ENCODE peak calls at places on chromosomes 11 and 22, in seven cellular contexts. One of them, this sample, is unnamed.
A peak's percentile ranks its signal among the peaks of the same experiment; 100 is the strongest.

GRCh38 chr11:69012092-69013008 is 696 bp downstream of the MRGPRF start:
- DNase-seq in tibial artery: peak; percentile 55
- DNase-seq in A549: no peak
- DNase-seq in Caco-2: no peak
- DNase-seq in H7: peak; percentile 74
- DNase-seq in tibial nerve: no peak
- DNase-seq in fibroblast of pulmonary artery: no peak
- DNase-seq in this sample: no peak

GRCh38 chr11:65539401-65540289 is 14.8 kb downstream of the SCYL1 start:
- DNase-seq in tibial artery: no peak
- DNase-seq in A549: no peak
- DNase-seq in Caco-2: no peak
- DNase-seq in H7: peak; percentile 98
- DNase-seq in tibial nerve: no peak
- DNase-seq in fibroblast of pulmonary artery: no peak
- DNase-seq in this sample: no peak

GRCh38 chr11:71206186-71206585 is 46.2 kb downstream of the SHANK2 start:
- DNase-seq in tibial artery: no peak
- DNase-seq in A549: no peak
- DNase-seq in Caco-2: peak; percentile 61
- DNase-seq in H7: peak; percentile 63
- DNase-seq in tibial nerve: no peak
- DNase-seq in fibroblast of pulmonary artery: peak; percentile 1
- DNase-seq in this sample: no peak

GRCh38 chr11:118621071-118621815 is 13.8 kb downstream of the PHLDB1 start:
- DNase-seq in tibial artery: peak; percentile 92
- DNase-seq in A549: no peak
- DNase-seq in Caco-2: peak; percentile 96
- DNase-seq in H7: peak; percentile 97
- DNase-seq in tibial nerve: peak; percentile 85
- DNase-seq in fibroblast of pulmonary artery: peak; percentile 90
- DNase-seq in this sample: peak; percentile 77

GRCh38 chr22:49157529-49158339 is 669.9 kb downstream of the BRD1 start:
- DNase-seq in tibial artery: peak; percentile 6
- DNase-seq in A549: no peak
- DNase-seq in Caco-2: no peak
- DNase-seq in H7: no peak
- DNase-seq in tibial nerve: no peak
- DNase-seq in fibroblast of pulmonary artery: no peak
- DNase-seq in this sample: no peak

GRCh38 chr11:69442012-69442806 is 39.3 kb upstream of the LINC01488 start:
- DNase-seq in tibial artery: no peak
- DNase-seq in A549: no peak
- DNase-seq in Caco-2: no peak
- DNase-seq in H7: no peak
- DNase-seq in tibial nerve: no peak
- DNase-seq in fibroblast of pulmonary artery: no peak
- DNase-seq in this sample: no peak

GRCh38 chr11:61765550-61766253 is 13.3 kb downstream of the MYRF start:
- DNase-seq in tibial artery: no peak
- DNase-seq in A549: no peak
- DNase-seq in Caco-2: no peak
- DNase-seq in H7: peak; percentile 80
- DNase-seq in tibial nerve: no peak
- DNase-seq in fibroblast of pulmonary artery: no peak
- DNase-seq in this sample: no peak

GRCh38 chr11:126115253-126115540 is 52.5 kb upstream of the CDON start:
- DNase-seq in tibial artery: peak; percentile 72
- DNase-seq in A549: no peak
- DNase-seq in Caco-2: no peak
- DNase-seq in H7: no peak
- DNase-seq in tibial nerve: no peak
- DNase-seq in fibroblast of pulmonary artery: peak; percentile 30
- DNase-seq in this sample: no peak

GRCh38 chr11:74310857-74311256 is 583 bp downstream of the P4HA3 start:
- DNase-seq in tibial artery: no peak
- DNase-seq in A549: no peak
- DNase-seq in Caco-2: no peak
- DNase-seq in H7: no peak
- DNase-seq in tibial nerve: no peak
- DNase-seq in fibroblast of pulmonary artery: no peak
- DNase-seq in this sample: no peak
- H3K4me3 ChIP-seq in tibial artery: peak overlapping the region; percentile 49
- H3K4me3 ChIP-seq in A549: peak overlapping the region; percentile 77
- H3K4me3 ChIP-seq in Caco-2: peak overlapping the region; percentile 32
- H3K4me3 ChIP-seq in H7: peak overlapping the region; percentile 43
- H3K4me3 ChIP-seq in tibial nerve: peak overlapping the region; percentile 56
- H3K4me3 ChIP-seq in fibroblast of pulmonary artery: peak overlapping the region; percentile 68
- H3K4me3 ChIP-seq in this sample: peak overlapping the region; percentile 73

GRCh38 chr22:42642801-42643631 is 2.6 kb upstream of the ATP5MGL start:
- DNase-seq in tibial artery: no peak
- DNase-seq in A549: no peak
- DNase-seq in Caco-2: no peak
- DNase-seq in H7: peak; percentile 74
- DNase-seq in tibial nerve: no peak
- DNase-seq in fibroblast of pulmonary artery: no peak
- DNase-seq in this sample: no peak

GRCh38 chr22:42645341-42645937 is 3.8 kb downstream of the CYB5R3 start:
- DNase-seq in tibial artery: no peak
- DNase-seq in A549: no peak
- DNase-seq in Caco-2: no peak
- DNase-seq in H7: peak; percentile 58
- DNase-seq in tibial nerve: no peak
- DNase-seq in fibroblast of pulmonary artery: no peak
- DNase-seq in this sample: no peak

GRCh38 chr22:42641801-42642413 is 1.5 kb upstream of the ATP5MGL start:
- DNase-seq in tibial artery: no peak
- DNase-seq in A549: no peak
- DNase-seq in Caco-2: no peak
- DNase-seq in H7: no peak
- DNase-seq in tibial nerve: no peak
- DNase-seq in fibroblast of pulmonary artery: no peak
- DNase-seq in this sample: no peak

GRCh38 chr22:42644422-42645340 is 4.3 kb upstream of the ATP5MGL start:
- DNase-seq in tibial artery: peak; percentile 70
- DNase-seq in A549: no peak
- DNase-seq in Caco-2: no peak
- DNase-seq in H7: peak; percentile 67
- DNase-seq in tibial nerve: peak; percentile 57
- DNase-seq in fibroblast of pulmonary artery: peak; percentile 62
- DNase-seq in this sample: peak; percentile 59

DNA sequence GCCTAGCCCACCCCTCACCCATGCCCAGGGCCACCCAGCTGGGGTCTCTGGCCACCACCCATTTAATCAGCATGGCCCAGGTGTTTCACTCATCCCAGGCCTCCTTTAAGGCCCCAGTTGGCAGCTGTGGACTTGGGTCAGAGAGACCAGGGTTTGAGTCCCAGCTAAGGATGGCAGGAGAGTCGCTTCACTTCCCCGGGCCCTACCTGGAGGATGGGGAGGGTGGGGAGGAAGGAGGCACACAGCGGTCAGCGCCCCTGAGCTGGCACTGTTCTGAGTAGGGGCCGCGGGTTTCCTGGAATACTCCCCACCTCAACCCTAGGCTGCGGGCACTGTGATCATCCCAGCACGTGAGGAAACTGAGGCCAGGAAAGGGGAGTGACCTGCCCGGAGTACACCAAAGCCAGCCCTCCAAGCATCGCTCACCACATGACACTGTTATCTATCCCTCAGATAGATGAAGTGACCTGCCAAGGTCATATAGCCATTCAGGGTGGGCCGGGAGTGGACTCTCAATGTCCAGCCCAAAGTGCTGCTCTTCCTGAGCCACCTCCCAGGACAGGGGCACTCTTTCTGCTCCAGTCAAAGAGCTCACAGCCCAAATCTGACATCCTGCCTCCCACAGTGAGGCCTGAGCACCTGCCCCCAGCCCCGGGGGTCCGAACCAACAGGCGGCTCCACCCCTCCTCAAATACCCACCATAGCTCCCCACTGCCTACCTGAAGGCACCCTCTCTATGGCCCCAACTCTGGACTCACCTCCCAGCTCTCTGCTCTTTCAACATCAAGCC is 3.4 kb upstream of the ATP5MGL start:
- DNase-seq in tibial artery: no peak
- DNase-seq in A549: no peak
- DNase-seq in Caco-2: no peak
- DNase-seq in H7: peak; percentile 51
- DNase-seq in tibial nerve: no peak
- DNase-seq in fibroblast of pulmonary artery: no peak
- DNase-seq in this sample: no peak
- H3K4me3 ChIP-seq in tibial artery: no peak overlapping the region
- H3K4me3 ChIP-seq in A549: no peak overlapping the region
- H3K4me3 ChIP-seq in Caco-2: no peak overlapping the region
- H3K4me3 ChIP-seq in H7: no peak overlapping the region
- H3K4me3 ChIP-seq in tibial nerve: peak overlapping the region; percentile 92
- H3K4me3 ChIP-seq in fibroblast of pulmonary artery: no peak overlapping the region
- H3K4me3 ChIP-seq in this sample: no peak overlapping the region

GRCh38 chr11:79366218-79366617 is 74.6 kb downstream of the TENM4 start:
- DNase-seq in tibial artery: no peak
- DNase-seq in A549: no peak
- DNase-seq in Caco-2: no peak
- DNase-seq in H7: no peak
- DNase-seq in tibial nerve: no peak
- DNase-seq in fibroblast of pulmonary artery: no peak
- DNase-seq in this sample: no peak

GRCh38 chr11:79369094-79369493 is 71.7 kb downstream of the TENM4 start:
- DNase-seq in tibial artery: no peak
- DNase-seq in A549: no peak
- DNase-seq in Caco-2: no peak
- DNase-seq in H7: no peak
- DNase-seq in tibial nerve: no peak
- DNase-seq in fibroblast of pulmonary artery: no peak
- DNase-seq in this sample: no peak

GRCh38 chr11:79371724-79372123 is 69.1 kb downstream of the TENM4 start:
- DNase-seq in tibial artery: no peak
- DNase-seq in A549: no peak
- DNase-seq in Caco-2: no peak
- DNase-seq in H7: no peak
- DNase-seq in tibial nerve: no peak
- DNase-seq in fibroblast of pulmonary artery: no peak
- DNase-seq in this sample: no peak

GRCh38 chr11:79371152-79371551 is 69.7 kb downstream of the TENM4 start:
- DNase-seq in tibial artery: no peak
- DNase-seq in A549: no peak
- DNase-seq in Caco-2: peak; percentile 8
- DNase-seq in H7: peak; percentile 32
- DNase-seq in tibial nerve: no peak
- DNase-seq in fibroblast of pulmonary artery: no peak
- DNase-seq in this sample: no peak

DNA sequence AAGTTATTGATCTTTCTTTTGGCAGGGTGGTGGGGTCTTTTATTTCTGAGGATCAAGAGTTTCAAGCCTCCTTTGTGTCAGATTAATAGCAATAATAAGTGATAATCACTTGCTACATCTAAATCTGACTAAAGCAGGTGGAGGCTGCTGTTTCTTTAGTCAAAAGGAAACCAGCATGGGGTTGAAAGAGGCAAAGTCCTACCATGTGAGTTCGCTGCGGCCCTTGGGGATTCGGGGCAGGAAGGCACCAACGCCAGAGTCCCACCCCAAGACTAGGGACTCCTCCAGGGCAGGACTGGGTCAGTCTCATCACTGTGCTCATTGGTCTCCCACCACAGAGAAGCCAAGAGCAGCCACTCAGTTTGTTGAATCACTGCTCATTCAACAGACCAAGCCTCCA is 73.0 kb downstream of the TENM4 start:
- DNase-seq in tibial artery: no peak
- DNase-seq in A549: no peak
- DNase-seq in Caco-2: no peak
- DNase-seq in H7: no peak
- DNase-seq in tibial nerve: no peak
- DNase-seq in fibroblast of pulmonary artery: no peak
- DNase-seq in this sample: no peak
- H3K4me3 ChIP-seq in tibial artery: no peak overlapping the region
- H3K4me3 ChIP-seq in A549: no peak overlapping the region
- H3K4me3 ChIP-seq in Caco-2: no peak overlapping the region
- H3K4me3 ChIP-seq in H7: no peak overlapping the region
- H3K4me3 ChIP-seq in tibial nerve: no peak overlapping the region
- H3K4me3 ChIP-seq in fibroblast of pulmonary artery: no peak overlapping the region
- H3K4me3 ChIP-seq in this sample: no peak overlapping the region

DNA sequence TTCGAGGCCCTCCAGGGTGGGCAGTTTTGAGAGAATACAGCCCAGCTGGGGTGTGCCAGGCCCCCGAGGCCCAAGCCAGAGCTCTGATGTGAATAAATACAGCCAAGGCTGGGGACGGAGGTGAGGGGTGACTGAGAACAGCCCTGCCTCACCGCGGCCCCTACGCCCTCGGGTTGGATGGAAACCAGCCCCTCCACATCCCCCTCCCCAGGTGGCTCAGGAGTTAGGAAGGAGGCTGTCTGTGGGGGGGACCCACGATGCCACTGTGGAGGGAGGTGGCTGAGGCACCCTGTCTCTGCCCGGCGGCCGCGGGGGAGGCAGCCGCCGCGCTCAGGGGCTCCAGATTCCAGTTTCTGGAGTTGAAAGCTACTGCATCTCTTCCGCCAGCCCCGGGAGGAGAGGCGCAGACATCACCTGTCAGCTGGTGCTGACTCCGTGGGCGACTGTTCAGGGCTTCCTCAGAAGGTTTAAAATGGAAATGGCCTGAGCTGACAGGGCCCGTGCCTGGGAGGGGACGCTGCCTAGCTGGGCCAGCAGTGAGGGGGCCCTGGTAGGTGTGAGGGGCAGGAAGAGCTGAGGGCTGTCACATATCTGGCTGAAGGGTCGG is 1.4 kb downstream of the FLRT1 start:
- DNase-seq in tibial artery: no peak
- DNase-seq in A549: no peak
- DNase-seq in Caco-2: no peak
- DNase-seq in H7: peak; percentile 89
- DNase-seq in tibial nerve: no peak
- DNase-seq in fibroblast of pulmonary artery: no peak
- DNase-seq in this sample: no peak
- H3K4me3 ChIP-seq in tibial artery: no peak overlapping the region
- H3K4me3 ChIP-seq in A549: no peak overlapping the region
- H3K4me3 ChIP-seq in Caco-2: no peak overlapping the region
- H3K4me3 ChIP-seq in H7: peak overlapping the region; percentile 46
- H3K4me3 ChIP-seq in tibial nerve: peak overlapping the region; percentile 59
- H3K4me3 ChIP-seq in fibroblast of pulmonary artery: no peak overlapping the region
- H3K4me3 ChIP-seq in this sample: peak overlapping the region; percentile 67

GRCh38 chr11:3939211-3939610 is 83.7 kb downstream of the STIM1 start:
- DNase-seq in tibial artery: no peak
- DNase-seq in A549: no peak
- DNase-seq in Caco-2: no peak
- DNase-seq in H7: no peak
- DNase-seq in tibial nerve: no peak
- DNase-seq in fibroblast of pulmonary artery: peak; percentile 79
- DNase-seq in this sample: no peak

GRCh38 chr11:3942160-3942955 is 86.9 kb downstream of the STIM1 start:
- DNase-seq in tibial artery: no peak
- DNase-seq in A549: no peak
- DNase-seq in Caco-2: peak; percentile 36
- DNase-seq in H7: no peak
- DNase-seq in tibial nerve: no peak
- DNase-seq in fibroblast of pulmonary artery: no peak
- DNase-seq in this sample: no peak

GRCh38 chr11:3936517-3936916 is 81.1 kb downstream of the STIM1 start:
- DNase-seq in tibial artery: no peak
- DNase-seq in A549: no peak
- DNase-seq in Caco-2: no peak
- DNase-seq in H7: no peak
- DNase-seq in tibial nerve: no peak
- DNase-seq in fibroblast of pulmonary artery: no peak
- DNase-seq in this sample: no peak

GRCh38 chr11:3942956-3943497 is 87.6 kb downstream of the STIM1 start:
- DNase-seq in tibial artery: no peak
- DNase-seq in A549: no peak
- DNase-seq in Caco-2: peak; percentile 5
- DNase-seq in H7: no peak
- DNase-seq in tibial nerve: no peak
- DNase-seq in fibroblast of pulmonary artery: peak; percentile 79
- DNase-seq in this sample: no peak

GRCh38 chr11:3939651-3940190 is 84.3 kb downstream of the STIM1 start:
- DNase-seq in tibial artery: no peak
- DNase-seq in A549: no peak
- DNase-seq in Caco-2: no peak
- DNase-seq in H7: no peak
- DNase-seq in tibial nerve: no peak
- DNase-seq in fibroblast of pulmonary artery: peak; percentile 53
- DNase-seq in this sample: no peak
- H3K4me3 ChIP-seq in tibial artery: no peak overlapping the region
- H3K4me3 ChIP-seq in A549: no peak overlapping the region
- H3K4me3 ChIP-seq in Caco-2: no peak overlapping the region
- H3K4me3 ChIP-seq in H7: no peak overlapping the region
- H3K4me3 ChIP-seq in tibial nerve: no peak overlapping the region
- H3K4me3 ChIP-seq in fibroblast of pulmonary artery: no peak overlapping the region
- H3K4me3 ChIP-seq in this sample: no peak overlapping the region